ENCODE peak calls at places on chromosomes 6 and 20, in ten cellular contexts. One of them, this sample, is unnamed.

GRCh38 chr6:140071115-140071514 is 696.7 kb upstream of the CITED2 start:
- DNase-seq in A549: no peak
- DNase-seq in tibial nerve: no peak
- DNase-seq in heart left ventricle: no peak
- DNase-seq in ovary: no peak
- DNase-seq in H54: no peak
- DNase-seq in right lobe of liver: no peak
- DNase-seq in stomach: no peak
- DNase-seq in lower leg skin: no peak
- DNase-seq in NB4: no peak
- DNase-seq in this sample: no peak

GRCh38 chr20:41738584-41739193 is 120.5 kb upstream of the CHD6 start:
- DNase-seq in stomach: peak; percentile 58
- DNase-seq in right lobe of liver: peak; percentile 52
- DNase-seq in ovary: peak; percentile 53
- DNase-seq in H54: peak; percentile 33
- DNase-seq in A549: peak; percentile 29
- DNase-seq in lower leg skin: peak; percentile 76
- DNase-seq in heart left ventricle: no peak
- DNase-seq in tibial nerve: peak; percentile 38
- DNase-seq in NB4: peak; percentile 47
- DNase-seq in this sample: peak; percentile 58

GRCh38 chr20:47353697-47354387 is 2.7 kb downstream of the ZMYND8 start:
- DNase-seq in stomach: no peak
- DNase-seq in lower leg skin: no peak
- DNase-seq in heart left ventricle: no peak
- DNase-seq in ovary: no peak
- DNase-seq in H54: no peak
- DNase-seq in NB4: peak; percentile 62
- DNase-seq in tibial nerve: peak; percentile 50
- DNase-seq in right lobe of liver: no peak
- DNase-seq in A549: no peak
- DNase-seq in this sample: peak; percentile 89

GRCh38 chr6:2853766-2854393 is 12.2 kb upstream of the SERPINB1 start:
- DNase-seq in heart left ventricle: no peak
- DNase-seq in stomach: no peak
- DNase-seq in tibial nerve: peak; percentile 47
- DNase-seq in lower leg skin: no peak
- DNase-seq in A549: no peak
- DNase-seq in right lobe of liver: no peak
- DNase-seq in ovary: no peak
- DNase-seq in H54: peak; percentile 52
- DNase-seq in NB4: peak; percentile 83
- DNase-seq in this sample: peak; percentile 38

GRCh38 chr20:39986231-39986904 is 702.7 kb downstream of the MAFB start:
- DNase-seq in ovary: peak; percentile 53
- DNase-seq in NB4: no peak
- DNase-seq in tibial nerve: peak; percentile 64
- DNase-seq in right lobe of liver: peak; percentile 75
- DNase-seq in heart left ventricle: peak; percentile 82
- DNase-seq in H54: no peak
- DNase-seq in stomach: no peak
- DNase-seq in lower leg skin: peak; percentile 94
- DNase-seq in A549: no peak
- DNase-seq in this sample: no peak

GRCh38 chr6:105900120-105900937 is 185.8 kb upstream of the PRDM1 start:
- DNase-seq in heart left ventricle: no peak
- DNase-seq in A549: no peak
- DNase-seq in H54: no peak
- DNase-seq in ovary: no peak
- DNase-seq in NB4: peak; percentile 34
- DNase-seq in stomach: no peak
- DNase-seq in right lobe of liver: no peak
- DNase-seq in lower leg skin: no peak
- DNase-seq in tibial nerve: peak; percentile 56
- DNase-seq in this sample: no peak

GRCh38 chr20:45419188-45420091 is 3.5 kb downstream of the PIGT start:
- DNase-seq in H54: peak; percentile 74
- DNase-seq in tibial nerve: peak; percentile 59
- DNase-seq in heart left ventricle: peak; percentile 86
- DNase-seq in NB4: no peak
- DNase-seq in lower leg skin: peak; percentile 92
- DNase-seq in stomach: peak; percentile 90
- DNase-seq in A549: peak; percentile 72
- DNase-seq in right lobe of liver: peak; percentile 64
- DNase-seq in ovary: no peak
- DNase-seq in this sample: peak; percentile 80

GRCh38 chr20:44326391-44327159 is 10.3 kb upstream of the R3HDML start:
- DNase-seq in heart left ventricle: no peak
- DNase-seq in stomach: no peak
- DNase-seq in tibial nerve: no peak
- DNase-seq in A549: no peak
- DNase-seq in ovary: no peak
- DNase-seq in lower leg skin: no peak
- DNase-seq in right lobe of liver: no peak
- DNase-seq in NB4: no peak
- DNase-seq in H54: no peak
- DNase-seq in this sample: no peak

GRCh38 chr6:16901777-16902176 is 140.5 kb upstream of the ATXN1 start:
- DNase-seq in H54: no peak
- DNase-seq in stomach: peak; percentile 44
- DNase-seq in heart left ventricle: peak; percentile 42
- DNase-seq in tibial nerve: peak; percentile 61
- DNase-seq in A549: no peak
- DNase-seq in NB4: no peak
- DNase-seq in lower leg skin: peak; percentile 90
- DNase-seq in ovary: no peak
- DNase-seq in right lobe of liver: peak; percentile 78
- DNase-seq in this sample: no peak

GRCh38 chr6:89375902-89376301 is 23.4 kb upstream of the UBE2J1 start:
- DNase-seq in stomach: no peak
- DNase-seq in A549: no peak
- DNase-seq in tibial nerve: no peak
- DNase-seq in ovary: no peak
- DNase-seq in right lobe of liver: no peak
- DNase-seq in lower leg skin: no peak
- DNase-seq in NB4: no peak
- DNase-seq in H54: no peak
- DNase-seq in heart left ventricle: no peak
- DNase-seq in this sample: peak; percentile 16

GRCh38 chr6:15515660-15516375 is 147.0 kb downstream of the DTNBP1 start:
- DNase-seq in stomach: no peak
- DNase-seq in H54: no peak
- DNase-seq in NB4: no peak
- DNase-seq in lower leg skin: no peak
- DNase-seq in A549: no peak
- DNase-seq in right lobe of liver: no peak
- DNase-seq in heart left ventricle: peak; percentile 55
- DNase-seq in ovary: no peak
- DNase-seq in tibial nerve: no peak
- DNase-seq in this sample: no peak

GRCh38 chr20:53550590-53551187 is 43.0 kb downstream of the ZNF217 start:
- DNase-seq in lower leg skin: no peak
- DNase-seq in NB4: peak; percentile 60
- DNase-seq in H54: no peak
- DNase-seq in heart left ventricle: no peak
- DNase-seq in right lobe of liver: no peak
- DNase-seq in stomach: no peak
- DNase-seq in ovary: no peak
- DNase-seq in A549: no peak
- DNase-seq in tibial nerve: no peak
- DNase-seq in this sample: no peak

DNA sequence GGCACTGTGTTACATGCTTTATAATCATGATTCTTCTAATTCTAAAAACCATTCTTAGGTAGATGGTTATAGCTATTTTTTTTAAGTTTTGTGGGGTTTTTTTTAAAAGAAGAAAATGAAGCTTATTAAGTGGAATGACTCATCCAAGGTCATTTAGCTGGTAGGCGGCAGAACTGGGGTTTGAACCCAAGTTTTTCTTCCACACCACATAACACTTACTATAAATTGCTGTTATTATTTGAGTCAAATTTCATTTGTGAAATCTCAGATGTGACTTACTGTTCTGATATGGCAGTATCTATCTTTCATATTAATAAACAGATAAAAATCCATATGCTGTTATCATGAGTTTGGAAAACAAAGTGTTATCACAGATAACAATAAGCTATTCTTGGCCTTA is 10.4 kb upstream of the COL10A1 start:
- DNase-seq in NB4: no peak
- DNase-seq in right lobe of liver: no peak
- DNase-seq in tibial nerve: no peak
- DNase-seq in A549: no peak
- DNase-seq in stomach: no peak
- DNase-seq in heart left ventricle: no peak
- DNase-seq in H54: no peak
- DNase-seq in ovary: no peak
- DNase-seq in lower leg skin: no peak
- DNase-seq in this sample: no peak
- TF ChIP-seq POLR2A in NB4: no peak
- TF ChIP-seq POLR2A in right lobe of liver: no peak
- TF ChIP-seq POLR2A in tibial nerve: no peak
- TF ChIP-seq POLR2A in A549: no peak
- TF ChIP-seq POLR2A in stomach: no peak
- TF ChIP-seq POLR2A in heart left ventricle: no peak
- TF ChIP-seq POLR2A in H54: no peak
- TF ChIP-seq POLR2A in ovary: no peak
- TF ChIP-seq POLR2A in lower leg skin: no peak
- TF ChIP-seq POLR2A in this sample: no peak

DNA sequence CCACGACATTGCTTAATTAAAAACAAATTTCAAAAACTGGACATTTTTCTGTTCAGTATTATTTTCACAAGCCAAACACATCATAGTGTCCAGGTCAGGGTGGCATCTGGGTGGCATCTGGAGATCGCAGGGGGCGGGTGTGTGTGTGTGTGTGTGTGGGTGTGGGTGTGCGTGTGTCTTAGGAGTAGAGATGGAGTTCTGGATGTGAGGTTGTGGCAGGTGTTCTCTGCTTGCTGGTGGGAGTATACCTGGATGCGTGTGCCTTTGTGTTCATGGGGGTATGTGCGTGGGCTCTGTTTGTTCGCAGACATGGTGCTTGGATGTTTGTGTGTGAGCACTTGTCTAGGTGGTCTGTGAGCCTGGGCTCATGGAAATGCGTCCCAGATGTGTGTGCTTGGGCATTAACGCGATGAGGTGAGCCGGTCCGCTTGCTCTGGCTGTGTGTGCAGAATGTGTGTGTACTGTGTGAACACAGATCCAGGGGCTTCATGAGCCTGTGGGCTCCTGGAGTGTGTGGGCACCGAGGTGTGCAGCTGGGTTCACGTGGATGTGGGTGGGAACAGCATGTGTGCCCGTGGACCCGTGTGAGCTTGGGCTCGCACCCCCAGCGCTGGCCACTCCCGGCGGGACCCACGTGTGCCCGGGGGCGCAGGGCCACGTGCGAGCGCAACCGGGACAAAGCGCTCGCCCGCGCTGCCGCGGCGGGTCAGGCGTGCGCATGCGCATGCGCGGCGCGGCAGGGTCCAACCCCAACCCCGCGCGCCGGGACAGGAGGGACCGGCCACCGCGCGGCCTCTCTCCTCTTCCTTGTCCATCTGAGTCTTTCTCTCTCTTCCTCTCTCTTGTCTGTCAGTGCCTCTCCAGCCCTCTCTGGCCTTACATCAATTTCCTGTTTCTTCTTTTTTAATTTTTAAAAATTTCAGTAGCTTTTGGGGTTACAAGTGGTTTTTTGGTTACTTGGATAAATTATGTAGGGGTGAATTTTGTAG is 60.4 kb downstream of the SRC start:
- DNase-seq in lower leg skin: peak; percentile 84
- DNase-seq in heart left ventricle: peak; percentile 58
- DNase-seq in NB4: peak; percentile 72
- DNase-seq in right lobe of liver: no peak
- DNase-seq in H54: peak; percentile 75
- DNase-seq in ovary: peak; percentile 67
- DNase-seq in tibial nerve: no peak
- DNase-seq in A549: peak; percentile 59
- DNase-seq in stomach: peak; percentile 45
- DNase-seq in this sample: peak; percentile 56
- TF ChIP-seq POLR2A in lower leg skin: no peak
- TF ChIP-seq POLR2A in heart left ventricle: no peak
- TF ChIP-seq POLR2A in NB4: peak; percentile 64
- TF ChIP-seq POLR2A in right lobe of liver: no peak
- TF ChIP-seq POLR2A in H54: peak; percentile 25
- TF ChIP-seq POLR2A in ovary: no peak
- TF ChIP-seq POLR2A in tibial nerve: no peak
- TF ChIP-seq POLR2A in A549: peak; percentile 40
- TF ChIP-seq POLR2A in stomach: no peak
- TF ChIP-seq POLR2A in this sample: no peak

GRCh38 chr20:33668791-33669155 is 2.0 kb downstream of the ACTL10 start:
- DNase-seq in stomach: no peak
- DNase-seq in right lobe of liver: no peak
- DNase-seq in tibial nerve: no peak
- DNase-seq in lower leg skin: no peak
- DNase-seq in A549: no peak
- DNase-seq in heart left ventricle: no peak
- DNase-seq in NB4: no peak
- DNase-seq in ovary: no peak
- DNase-seq in H54: no peak
- DNase-seq in this sample: no peak

GRCh38 chr20:33664762-33665144 is 2.0 kb upstream of the ACTL10 start:
- DNase-seq in tibial nerve: no peak
- DNase-seq in right lobe of liver: no peak
- DNase-seq in lower leg skin: no peak
- DNase-seq in NB4: peak; percentile 29
- DNase-seq in ovary: peak; percentile 41
- DNase-seq in heart left ventricle: no peak
- DNase-seq in stomach: no peak
- DNase-seq in A549: no peak
- DNase-seq in H54: no peak
- DNase-seq in this sample: no peak

GRCh38 chr20:33668087-33668790 is 1.5 kb downstream of the ACTL10 start:
- DNase-seq in right lobe of liver: peak; percentile 85
- DNase-seq in lower leg skin: peak; percentile 94
- DNase-seq in H54: peak; percentile 87
- DNase-seq in NB4: no peak
- DNase-seq in ovary: no peak
- DNase-seq in A549: peak; percentile 60
- DNase-seq in heart left ventricle: no peak
- DNase-seq in tibial nerve: peak; percentile 59
- DNase-seq in stomach: peak; percentile 88
- DNase-seq in this sample: no peak

GRCh38 chr20:33667245-33668086 is 723 bp downstream of the ACTL10 start:
- DNase-seq in tibial nerve: no peak
- DNase-seq in right lobe of liver: peak; percentile 81
- DNase-seq in A549: no peak
- DNase-seq in lower leg skin: peak; percentile 93
- DNase-seq in NB4: peak; percentile 87
- DNase-seq in ovary: peak; percentile 89
- DNase-seq in H54: no peak
- DNase-seq in heart left ventricle: peak; percentile 85
- DNase-seq in stomach: peak; percentile 79
- DNase-seq in this sample: peak; percentile 86

GRCh38 chr20:33666293-33667244 is at the start of gene ACTL10:
- DNase-seq in heart left ventricle: peak; percentile 99
- DNase-seq in lower leg skin: peak; percentile 99
- DNase-seq in stomach: peak; percentile 99
- DNase-seq in tibial nerve: peak; percentile 98
- DNase-seq in NB4: peak; percentile 95
- DNase-seq in ovary: peak; percentile 100
- DNase-seq in H54: no peak
- DNase-seq in A549: no peak
- DNase-seq in right lobe of liver: peak; percentile 95
- DNase-seq in this sample: peak; percentile 97
- TF ChIP-seq POLR2A in heart left ventricle: peak; percentile 97
- TF ChIP-seq POLR2A in lower leg skin: no peak
- TF ChIP-seq POLR2A in stomach: no peak
- TF ChIP-seq POLR2A in tibial nerve: peak; percentile 81
- TF ChIP-seq POLR2A in NB4: peak; percentile 58
- TF ChIP-seq POLR2A in ovary: peak; percentile 65
- TF ChIP-seq POLR2A in H54: no peak
- TF ChIP-seq POLR2A in A549: no peak
- TF ChIP-seq POLR2A in right lobe of liver: peak; percentile 83
- TF ChIP-seq POLR2A in this sample: peak; percentile 51

GRCh38 chr6:33018904-33019303 is 9.5 kb upstream of the HLA-DOA start:
- DNase-seq in tibial nerve: peak; percentile 53
- DNase-seq in right lobe of liver: peak; percentile 72
- DNase-seq in H54: no peak
- DNase-seq in stomach: peak; percentile 74
- DNase-seq in heart left ventricle: peak; percentile 69
- DNase-seq in lower leg skin: peak; percentile 91
- DNase-seq in ovary: peak; percentile 54
- DNase-seq in A549: no peak
- DNase-seq in NB4: peak; percentile 86
- DNase-seq in this sample: peak; percentile 17
- TF ChIP-seq POLR2A in tibial nerve: no peak
- TF ChIP-seq POLR2A in right lobe of liver: no peak
- TF ChIP-seq POLR2A in H54: no peak
- TF ChIP-seq POLR2A in stomach: no peak
- TF ChIP-seq POLR2A in heart left ventricle: no peak
- TF ChIP-seq POLR2A in lower leg skin: no peak
- TF ChIP-seq POLR2A in ovary: no peak
- TF ChIP-seq POLR2A in A549: no peak
- TF ChIP-seq POLR2A in NB4: no peak
- TF ChIP-seq POLR2A in this sample: no peak